ENCODE peak calls at places on chromosomes 6 and 20, in four cellular contexts. W, A, B and P are unnamed samples. For H3K36me3, the result is how much of the 10 kb centered on the place peaks cover.

GRCh38 chr6:8904754-8905153 is 469.4 kb upstream of the SLC35B3 start:
- DNase-seq in A (no peak), W (no peak), B (peak), P (no peak)

GRCh38 chr20:64223526-64224067 is 32.0 kb upstream of the PCMTD2 start:
- DNase-seq in W (peak), B (peak), A (no peak), P (peak)

GRCh38 chr6:136487746-136488145 is 62.5 kb downstream of the MAP7 start:
- DNase-seq in A (no peak), W (no peak), B (no peak), P (no peak)

GRCh38 chr20:36644032-36644712 is 1.8 kb downstream of the SLA2 start:
- DNase-seq in A (no peak), W (no peak), B (no peak), P (no peak)

GRCh38 chr6:69286341-69286740 is 510.5 kb downstream of the LMBRD1 start:
- DNase-seq in B (no peak), W (no peak), A (no peak), P (no peak)

GRCh38 chr20:19449051-19449450 is 236.6 kb downstream of the SLC24A3 start:
- DNase-seq in B (no peak), A (no peak), W (no peak), P (no peak)

GRCh38 chr6:41488392-41489129 is 57.6 kb upstream of the FOXP4 start:
- DNase-seq in A (no peak), W (peak), B (peak), P (no peak)

GRCh38 chr20:57425150-57426013 is 34.2 kb downstream of the RBM38 start:
- DNase-seq in A (no peak), W (peak), B (no peak), P (peak)

GRCh38 chr6:28468056-28468455 is 24.8 kb upstream of the ZSCAN23 start:
- DNase-seq in W (no peak), B (no peak), A (no peak), P (no peak)

GRCh38 chr6:34876451-34876850 is 11.4 kb downstream of the TAF11 start:
- DNase-seq in A (no peak), B (no peak), W (no peak), P (no peak)

GRCh38 chr6:79467716-79468115 is 69.5 kb downstream of the LCA5 start:
- DNase-seq in B (no peak), A (no peak), W (peak), P (peak)

GRCh38 chr20:8744228-8744844 is 324.6 kb upstream of the PLCB4 start:
- DNase-seq in A (no peak), W (peak), B (no peak), P (no peak)

GRCh38 chr6:41934278-41935189 is 7.1 kb downstream of the CCND3 start:
- DNase-seq in W (no peak), A (no peak), B (no peak), P (no peak)

GRCh38 chr6:100593522-100593921 is 128.8 kb upstream of the SIM1 start:
- DNase-seq in B (no peak), W (no peak), A (no peak), P (no peak)

GRCh38 chr6:35596448-35597442 is 84.0 kb upstream of the TULP1 start:
- DNase-seq in B (no peak), A (peak), W (peak), P (no peak)

GRCh38 chr6:34044945-34045595 is 100.8 kb downstream of the GRM4 start:
- DNase-seq in A (no peak), W (no peak), B (no peak), P (no peak)

GRCh38 chr6:109772961-109773431 is 81.9 kb downstream of the FIG4 start:
- DNase-seq in A (no peak), W (peak), B (no peak), P (no peak)

GRCh38 chr6:106767271-106767670 is 137.9 kb downstream of the QRSL1 start:
- DNase-seq in A (no peak), B (no peak), W (no peak), P (no peak)

GRCh38 chr6:146154197-146154596 is 125.3 kb downstream of the GRM1 start:
- DNase-seq in B (no peak), A (no peak), W (no peak), P (no peak)

GRCh38 chr6:40845588-40845987 is 193.4 kb downstream of the UNC5CL start:
- DNase-seq in W (peak), A (peak), B (peak), P (no peak)

GRCh38 chr6:44569931-44570385 is 182.5 kb downstream of the CDC5L start:
- DNase-seq in B (no peak), A (no peak), W (peak), P (no peak)

GRCh38 chr6:139344186-139344963 is 30.1 kb downstream of the CITED2 start:
- DNase-seq in B (no peak), A (no peak), W (no peak), P (no peak)

GRCh38 chr20:62910777-62911497 is 15.4 kb downstream of the DIDO1 start:
- DNase-seq in W (no peak), B (no peak), A (no peak), P (no peak)

GRCh38 chr20:62914970-62915457 is 11.3 kb downstream of the DIDO1 start:
- DNase-seq in A (no peak), B (no peak), W (peak), P (no peak)

GRCh38 chr20:62914436-62914835 is 11.9 kb downstream of the DIDO1 start:
- DNase-seq in W (no peak), A (no peak), B (no peak), P (no peak)

GRCh38 chr20:62911701-62912280 is 14.5 kb downstream of the DIDO1 start:
- DNase-seq in W (no peak), B (no peak), A (no peak), P (no peak)

DNA sequence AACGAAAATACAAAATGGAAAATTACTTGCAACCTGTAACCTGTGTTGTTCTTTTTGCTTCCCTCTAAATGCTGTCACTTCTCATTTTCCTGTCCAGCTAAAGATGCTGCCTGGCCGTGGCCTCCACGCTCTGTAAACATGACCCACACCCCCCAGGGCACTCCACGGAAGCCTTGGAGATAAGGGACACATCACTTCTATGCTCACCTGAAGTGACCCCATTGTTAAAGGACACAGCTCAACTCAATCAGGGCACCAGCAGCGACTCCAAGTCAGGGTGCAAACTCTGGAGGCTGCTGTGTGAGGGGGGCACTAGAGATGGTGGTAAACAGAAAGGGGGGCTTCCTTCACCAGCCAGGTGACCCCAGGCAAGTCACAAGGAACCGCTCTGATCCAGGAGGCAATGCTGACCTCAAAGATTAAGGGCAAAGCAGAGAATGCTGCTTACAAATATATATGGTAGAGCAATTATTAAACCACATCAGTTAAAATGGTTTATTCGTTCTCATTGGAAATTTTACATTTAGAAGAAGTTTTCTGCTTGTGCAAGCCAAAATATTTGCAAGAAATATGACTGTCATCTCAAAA is 13.2 kb downstream of the DIDO1 start:
- DNase-seq in A (no peak), W (no peak), B (no peak), P (no peak)
- H3K36me3 ChIP-seq in A (under half), W (under half), B (under half), P (half or more)

GRCh38 chr6:7314414-7314813 is 1.4 kb upstream of the SSR1 start:
- DNase-seq in A (no peak), B (no peak), W (no peak), P (no peak)

GRCh38 chr6:7311920-7312615 is 931 bp downstream of the SSR1 start:
- DNase-seq in W (peak), B (no peak), A (no peak), P (no peak)

GRCh38 chr6:7312616-7313504 is at the start of gene SSR1:
- DNase-seq in W (peak), A (peak), B (peak), P (peak)

GRCh38 chr6:7315684-7316366 is 2.8 kb upstream of the SSR1 start:
- DNase-seq in A (no peak), W (no peak), B (no peak), P (no peak)

DNA sequence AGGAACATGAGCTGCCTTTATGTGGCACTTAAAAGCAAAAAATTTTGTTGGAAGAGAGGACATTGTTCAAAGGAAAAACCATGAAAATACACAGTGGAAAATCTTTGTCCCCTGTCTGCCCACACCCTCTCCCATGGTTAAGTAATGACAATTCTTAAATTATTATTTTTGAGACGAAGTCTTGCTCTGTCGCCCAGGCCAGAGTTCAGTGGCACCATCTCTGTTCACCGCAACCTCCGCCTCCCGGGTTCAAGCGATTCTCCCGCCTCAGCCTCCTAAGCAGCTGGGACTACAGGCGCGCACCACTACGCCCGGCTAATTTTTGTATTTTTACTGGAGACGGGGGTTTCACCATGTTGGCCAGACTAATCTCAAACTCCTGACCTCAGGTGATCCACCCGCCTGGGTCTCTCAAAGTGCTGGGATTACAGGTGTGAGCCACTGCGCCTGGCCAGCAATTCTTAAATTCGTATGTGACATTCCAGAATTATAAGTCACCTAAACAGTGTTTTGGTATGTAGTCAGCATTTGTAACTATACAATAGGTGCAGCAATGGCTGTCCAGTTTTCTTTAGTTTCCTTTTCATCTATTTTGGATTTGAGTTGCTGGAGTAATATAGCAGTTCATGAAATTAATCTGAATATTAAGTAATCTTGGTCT is 636 bp upstream of the SSR1 start:
- DNase-seq in A (no peak), B (no peak), W (no peak), P (no peak)
- TF ChIP-seq RAD21 in A (no peak), B (no peak), W (no peak), P (no peak)

DNA sequence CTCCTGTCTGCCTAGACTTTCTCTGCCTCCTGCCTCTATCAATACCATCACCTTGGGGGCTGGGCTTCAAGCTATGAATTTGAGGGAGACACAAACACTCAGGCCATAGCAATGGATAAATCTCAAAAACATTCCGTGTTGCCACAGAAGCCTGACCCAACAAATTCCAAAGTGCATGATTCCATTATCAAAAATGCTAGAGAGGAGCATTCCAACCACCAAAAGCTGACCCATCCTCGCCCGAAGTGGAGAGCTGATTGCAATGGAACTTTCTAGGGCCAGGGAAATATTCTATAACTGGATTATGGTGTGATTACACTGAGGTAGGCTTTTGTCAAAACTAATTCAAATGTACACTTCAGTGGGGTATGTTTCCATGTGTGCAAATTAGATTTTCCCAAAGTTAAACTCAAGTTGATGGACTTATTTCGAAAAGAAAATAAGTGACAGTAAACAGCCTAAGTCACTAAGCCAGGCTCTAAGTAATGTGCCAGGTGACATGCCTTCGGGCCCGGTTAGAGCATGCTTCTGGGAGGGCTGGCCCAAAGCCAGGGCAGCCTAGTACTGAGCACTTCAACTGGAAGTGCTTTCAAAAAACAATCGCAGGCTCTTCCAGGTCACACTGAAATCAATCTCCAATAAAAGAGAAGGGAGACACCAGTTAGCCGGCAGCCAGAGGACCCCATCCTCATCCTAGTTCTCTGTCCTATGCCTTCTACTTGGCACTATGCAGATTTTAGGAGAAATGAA is 142.3 kb downstream of the TBXT start:
- DNase-seq in A (no peak), W (peak), B (no peak), P (no peak)
- H3K36me3 ChIP-seq in A (under half), W (under half), B (under half), P (under half)

GRCh38 chr6:127302728-127303675 is 36.3 kb downstream of the RNF146 start:
- DNase-seq in W (peak), B (no peak), A (peak), P (peak)

GRCh38 chr6:127299522-127300240 is 33.0 kb downstream of the RNF146 start:
- DNase-seq in W (peak), A (no peak), B (no peak), P (no peak)

GRCh38 chr6:127303917-127304316 is 37.3 kb downstream of the RNF146 start:
- DNase-seq in W (no peak), B (no peak), A (no peak), P (no peak)

GRCh38 chr6:127300411-127300810 is 33.7 kb downstream of the RNF146 start:
- DNase-seq in W (peak), B (no peak), A (no peak), P (no peak)

DNA sequence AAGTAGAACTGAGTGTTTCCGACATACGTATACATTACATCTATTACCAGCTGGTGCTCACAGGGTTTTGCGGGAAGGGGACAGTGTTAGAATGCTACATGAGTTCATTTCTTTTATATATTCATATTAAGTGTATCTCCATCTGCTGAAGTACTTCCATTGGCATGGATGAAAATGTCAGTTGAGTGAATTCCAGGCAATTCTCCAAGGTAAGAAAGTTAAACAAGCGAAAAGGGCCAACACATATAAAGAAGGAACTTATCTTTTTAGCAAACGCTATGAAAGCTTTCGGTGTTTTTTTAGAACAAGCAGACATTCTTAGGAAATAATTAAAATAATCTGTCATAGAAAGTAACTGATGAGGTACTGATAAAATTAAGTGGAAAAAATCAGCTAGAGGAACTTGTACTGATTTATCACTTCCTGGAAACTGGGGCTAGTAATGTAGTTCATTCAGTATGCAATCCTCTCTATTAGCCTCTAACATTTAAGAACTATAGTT is 34.6 kb downstream of the RNF146 start:
- DNase-seq in B (no peak), W (peak), A (no peak), P (no peak)
- TF ChIP-seq RAD21 in B (no peak), W (no peak), A (no peak), P (no peak)

GRCh38 chr6:111342913-111343312 is 140.1 kb downstream of the REV3L start:
- DNase-seq in W (peak), A (no peak), B (no peak), P (no peak)

GRCh38 chr6:111339294-111339693 is 143.7 kb downstream of the REV3L start:
- DNase-seq in B (no peak), W (no peak), A (no peak), P (no peak)

GRCh38 chr6:111338843-111339242 is 144.2 kb downstream of the REV3L start:
- DNase-seq in B (no peak), W (no peak), A (no peak), P (no peak)

DNA sequence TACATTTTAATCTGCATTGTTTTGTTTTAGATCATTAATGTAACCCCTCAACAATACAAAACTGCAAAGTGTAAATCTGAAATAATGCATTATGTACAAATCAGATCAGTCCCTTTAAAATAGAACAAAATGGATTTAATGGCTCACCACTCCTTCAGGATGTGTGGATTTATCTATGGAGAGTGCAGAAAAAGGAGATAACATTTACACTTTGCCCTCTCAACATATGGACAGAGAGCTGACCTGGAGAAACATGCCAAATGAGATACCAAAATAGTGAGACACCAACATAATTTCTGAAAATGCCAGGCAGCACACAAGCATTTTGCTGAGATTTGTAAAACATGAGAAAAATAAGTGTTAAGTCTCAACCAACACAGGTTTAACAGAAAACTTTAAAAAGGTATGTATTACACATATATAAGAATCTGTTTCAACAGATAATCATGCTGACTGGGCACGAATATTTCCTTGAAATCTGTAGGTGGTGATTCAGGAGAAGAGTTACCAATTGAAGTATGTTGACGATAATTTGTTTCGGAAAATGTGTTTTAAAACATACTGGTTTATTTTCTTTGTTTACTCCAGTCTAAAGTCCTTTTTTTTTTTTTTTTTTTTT is 145.2 kb downstream of the REV3L start:
- DNase-seq in W (no peak), B (no peak), A (no peak), P (no peak)
- H3K36me3 ChIP-seq in W (under half), B (under half), A (under half), P (under half)

GRCh38 chr20:16674243-16674642 is 55.6 kb upstream of the SNRPB2 start:
- DNase-seq in A (no peak), B (no peak), W (no peak), P (no peak)
- TF ChIP-seq RAD21 in A (no peak), B (no peak), W (no peak), P (no peak)

DNA sequence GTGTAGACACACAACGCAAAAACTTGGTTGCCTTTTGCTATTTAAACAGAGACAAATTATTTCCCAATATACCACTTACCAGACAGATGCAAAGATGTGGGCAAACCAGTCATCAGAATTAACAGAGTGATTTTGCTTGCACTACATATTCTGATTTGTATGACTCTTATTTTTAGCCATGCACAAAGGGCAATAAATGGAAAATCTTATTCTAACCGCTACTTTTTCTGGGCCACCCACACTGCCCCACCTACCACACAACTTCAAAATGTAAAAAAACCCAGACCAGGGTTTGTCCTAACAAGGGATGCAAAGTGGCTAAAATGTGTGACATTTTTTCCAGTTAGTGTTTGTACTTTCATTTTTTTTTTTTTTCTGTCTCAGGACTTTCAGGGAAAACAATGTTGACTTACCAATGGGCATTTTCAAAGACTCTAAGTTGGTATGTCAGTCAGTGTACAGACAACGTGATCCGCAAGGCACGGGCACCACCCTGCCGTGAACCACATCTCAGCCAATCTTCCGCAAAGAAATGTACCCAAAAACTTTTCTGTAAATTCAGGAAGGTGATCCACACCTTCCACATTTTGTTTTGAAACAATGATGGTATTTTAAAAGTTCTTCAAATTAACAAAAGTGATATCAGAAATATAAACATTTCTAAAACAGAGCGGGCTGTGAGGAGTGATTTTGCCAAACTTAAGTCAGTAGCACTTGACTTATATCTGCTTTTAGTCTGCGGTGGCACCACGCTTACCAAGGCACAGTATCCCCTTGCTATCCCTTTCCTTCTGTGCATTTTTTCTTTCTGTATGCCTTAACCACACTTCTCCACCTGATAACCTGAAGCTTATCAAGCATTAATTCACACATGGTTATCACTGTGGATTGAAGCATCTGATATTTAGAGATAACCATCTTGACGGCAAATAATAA is 185.6 kb downstream of the GJA10 start:
- DNase-seq in W (no peak), A (no peak), B (no peak), P (no peak)
- H3K36me3 ChIP-seq in W (under half), A (under half), B (under half), P (under half)